ENCODE peak calls at places on chromosomes 6 and 20, in ten cellular contexts. E is tibial nerve; S is sigmoid colon; M is colonic mucosa; B is ovary; I is heart right ventricle; F is fibroblast of lung; Q is mammary epithelial cell; D is CD8-positive, alpha-beta T cell; H is thoracic aorta. Y is an unnamed sample.

GRCh38 chr6:117346142-117346930 is 79.4 kb downstream of the ROS1 start:
- DNase-seq in E (no peak), S (no peak), M (no peak), B (no peak), I (no peak), F (peak; percentile 52), Q (peak; percentile 9), D (no peak), H (no peak), Y (no peak)

GRCh38 chr20:25003002-25003401 is 10.5 kb upstream of the APMAP start:
- DNase-seq in E (no peak), S (no peak), M (no peak), B (no peak), I (no peak), F (no peak), Q (no peak), D (no peak), H (no peak), Y (no peak)

GRCh38 chr6:109794201-109794926 is 103.3 kb downstream of the FIG4 start:
- DNase-seq in E (no peak), S (no peak), M (no peak), B (no peak), I (no peak), F (peak; percentile 93), Q (peak; percentile 64), D (no peak), H (no peak), Y (no peak)

GRCh38 chr6:19822134-19822533 is 15.0 kb upstream of the ID4 start:
- DNase-seq in E (no peak), S (no peak), M (no peak), B (no peak), I (no peak), F (no peak), Q (no peak), D (no peak), H (no peak), Y (no peak)

GRCh38 chr6:2237001-2237400 is 8.4 kb downstream of the GMDS start:
- DNase-seq in E (no peak), S (no peak), M (no peak), B (no peak), I (no peak), F (peak; percentile 99), Q (peak; percentile 88), D (no peak), H (no peak), Y (no peak)

GRCh38 chr6:166969390-166970002 is 13.1 kb upstream of the RNASET2 start:
- DNase-seq in E (no peak), S (no peak), M (no peak), B (no peak), I (no peak), F (no peak), Q (no peak), D (no peak), H (no peak), Y (no peak)

GRCh38 chr6:128710305-128710704 is 172.6 kb upstream of the LAMA2 start:
- DNase-seq in E (no peak), S (no peak), M (no peak), B (no peak), I (no peak), F (no peak), Q (no peak), D (no peak), H (no peak), Y (no peak)

GRCh38 chr6:166461821-166462460 is 79.2 kb upstream of the MPC1 start:
- DNase-seq in E (no peak), S (no peak), M (no peak), B (no peak), I (no peak), F (no peak), Q (no peak), D (no peak), H (no peak), Y (no peak)

GRCh38 chr6:149991838-149992237 is 28.1 kb downstream of the ULBP1 start:
- DNase-seq in E (no peak), S (no peak), M (no peak), B (no peak), I (no peak), F (no peak), Q (no peak), D (no peak), H (no peak), Y (no peak)

GRCh38 chr20:36342316-36342715 is 36.2 kb downstream of the DLGAP4 start:
- DNase-seq in E (no peak), S (no peak), M (no peak), B (no peak), I (no peak), F (no peak), Q (no peak), D (no peak), H (no peak), Y (no peak)

GRCh38 chr6:82441047-82441770 is 77.6 kb downstream of the TPBG start:
- DNase-seq in E (no peak), S (no peak), M (no peak), B (no peak), I (no peak), F (no peak), Q (no peak), D (no peak), H (no peak), Y (no peak)

DNA sequence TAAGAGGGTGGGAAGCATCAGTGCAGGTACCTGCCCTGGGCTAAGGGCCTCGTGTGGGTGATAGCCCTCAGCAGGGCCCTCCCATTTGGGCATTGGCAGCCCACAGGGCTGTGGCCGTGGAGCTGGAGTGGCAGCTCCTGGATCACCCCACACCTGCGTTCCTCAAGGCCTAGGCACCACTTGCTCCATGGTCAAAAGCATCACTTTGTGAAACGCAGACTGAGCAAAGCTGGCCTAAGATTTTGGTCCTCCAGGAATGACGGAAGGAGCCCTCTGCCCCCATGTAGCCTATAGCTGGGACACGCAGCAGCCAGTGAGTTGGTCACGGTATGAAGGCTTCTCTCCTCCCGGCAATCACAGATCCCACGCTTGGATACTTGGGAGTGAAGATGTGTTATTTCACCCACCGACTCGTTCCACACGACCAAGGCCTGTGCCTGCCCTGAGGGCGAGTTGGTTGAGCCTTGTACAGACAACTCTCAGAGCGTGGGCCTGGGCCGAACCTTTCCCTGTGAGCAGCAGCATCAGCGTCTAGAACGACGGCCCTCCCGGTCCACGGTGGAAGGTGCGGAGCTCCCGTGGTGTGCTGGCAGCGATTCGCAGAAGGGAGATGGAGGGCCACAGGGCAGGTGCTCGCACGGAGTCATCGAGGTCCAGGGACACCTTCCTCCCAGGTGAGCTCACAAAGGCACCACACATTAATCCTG is 39.7 kb downstream of the THBS2 start:
- DNase-seq in E (no peak), S (peak; percentile 69), M (peak; percentile 20), B (peak; percentile 60), I (no peak), F (no peak), Q (no peak), D (no peak), H (no peak), Y (no peak)
- H3K4me3 ChIP-seq in E (no peak overlapping the region), S (no peak overlapping the region), M (no peak overlapping the region), B (no peak overlapping the region), I (no peak overlapping the region), F (no peak overlapping the region), Q (no peak overlapping the region), D (no peak overlapping the region), H (peak overlapping the region; percentile 53), Y (no peak overlapping the region)

GRCh38 chr6:3261518-3261820 is 2.7 kb downstream of the PSMG4 start:
- DNase-seq in E (no peak), S (no peak), M (no peak), B (no peak), I (no peak), F (no peak), Q (no peak), D (no peak), H (no peak), Y (no peak)
- H3K4me1 ChIP-seq in E (peaks cover 23% of the 10 kb centered on the region), S (no peaks in the 10 kb centered on the region), M (no peaks in the 10 kb centered on the region), B (peaks cover 14% of the 10 kb centered on the region), I (peaks cover 36% of the 10 kb centered on the region), F (peaks cover 4% of the 10 kb centered on the region), Q (peaks cover 12% of the 10 kb centered on the region), D (peaks cover 43% of the 10 kb centered on the region), H (peaks cover 7% of the 10 kb centered on the region), Y (peaks cover 29% of the 10 kb centered on the region)

DNA sequence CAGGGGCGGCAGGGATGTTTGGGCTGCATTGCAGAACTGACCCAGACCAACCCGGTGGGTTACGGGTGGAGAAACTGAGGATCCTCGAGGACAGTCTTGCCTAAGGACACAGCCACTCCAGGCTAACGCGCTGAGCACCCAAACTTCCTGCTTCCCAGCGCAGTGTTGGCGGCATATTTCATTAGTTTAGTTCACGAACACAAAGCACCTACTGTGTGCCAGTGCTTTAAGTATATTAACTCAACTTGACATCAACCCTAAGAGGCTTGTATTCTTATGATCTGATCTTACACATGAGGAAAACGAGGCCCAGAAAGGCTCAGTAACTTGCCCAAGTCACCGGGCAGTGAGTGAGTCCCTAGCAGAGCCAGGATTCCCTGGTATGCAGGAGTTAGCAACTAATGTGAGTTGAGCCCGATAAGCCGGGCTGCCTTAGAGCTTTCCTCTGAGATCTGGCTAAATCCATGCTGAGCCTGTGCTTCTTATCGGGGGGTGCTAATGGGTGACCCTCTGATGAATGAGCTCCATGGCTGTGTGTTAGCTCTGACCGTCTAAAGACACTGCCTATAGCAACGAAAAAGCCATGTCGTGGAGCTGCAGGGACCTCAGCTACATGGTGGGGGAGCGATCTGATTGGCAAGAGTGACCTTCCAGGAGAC is 92.7 kb downstream of the CD40 start:
- DNase-seq in E (no peak), S (no peak), M (no peak), B (no peak), I (no peak), F (no peak), Q (no peak), D (no peak), H (no peak), Y (no peak)
- H3K27ac ChIP-seq in E (no peak overlapping the region), S (no peak overlapping the region), M (no peak overlapping the region), B (no peak overlapping the region), I (no peak overlapping the region), F (no peak overlapping the region), Q (no peak overlapping the region), D (no peak overlapping the region), H (no peak overlapping the region), Y (no peak overlapping the region)

GRCh38 chr20:59005523-59006166 is 1.4 kb downstream of the CTSZ start:
- DNase-seq in E (peak; percentile 6), S (peak; percentile 61), M (no peak), B (no peak), I (no peak), F (no peak), Q (no peak), D (no peak), H (no peak), Y (no peak)

GRCh38 chr20:59003836-59004492 is 3.1 kb downstream of the CTSZ start:
- DNase-seq in E (no peak), S (peak; percentile 40), M (no peak), B (no peak), I (no peak), F (no peak), Q (no peak), D (no peak), H (no peak), Y (peak; percentile 46)

GRCh38 chr20:59004493-59004762 is 2.6 kb downstream of the CTSZ start:
- DNase-seq in E (peak; percentile 35), S (peak; percentile 80), M (no peak), B (no peak), I (peak; percentile 59), F (no peak), Q (no peak), D (no peak), H (no peak), Y (peak; percentile 70)

GRCh38 chr20:59006167-59006863 is 739 bp downstream of the CTSZ start:
- DNase-seq in E (peak; percentile 14), S (peak; percentile 81), M (peak; percentile 58), B (peak; percentile 61), I (no peak), F (no peak), Q (peak; percentile 8), D (no peak), H (no peak), Y (peak; percentile 95)

GRCh38 chr20:59004763-59005522 is 2.1 kb downstream of the CTSZ start:
- DNase-seq in E (peak; percentile 18), S (peak; percentile 78), M (peak; percentile 90), B (no peak), I (peak; percentile 64), F (no peak), Q (no peak), D (no peak), H (no peak), Y (peak; percentile 79)
- H3K4me3 ChIP-seq in E (no peak overlapping the region), S (peak overlapping the region; percentile 72), M (peak overlapping the region; percentile 89), B (no peak overlapping the region), I (peak overlapping the region; percentile 92), F (no peak overlapping the region), Q (peak overlapping the region; percentile 70), D (peak overlapping the region; percentile 31), H (peak overlapping the region; percentile 81), Y (peak overlapping the region; percentile 98)